ENCODE peak calls at places on chromosomes 4 and X, in four cellular contexts. R is mesendoderm, M is H9, U is IMR-90. C is an unnamed sample.

GRCh38 chrX:2325076-2325784 is 175.5 kb downstream of the DHRSX start:
- DNase-seq in R (no peak), M (peak), U (peak), C (no peak)

GRCh38 chr4:65604515-65604914 is 65.8 kb downstream of the EPHA5 start:
- DNase-seq in R (no peak), M (no peak), U (no peak), C (no peak)

GRCh38 chrX:67780694-67781109 is 236.9 kb downstream of the AR start:
- DNase-seq in R (peak), M (no peak), U (peak), C (no peak)

GRCh38 chrX:97847885-97848679 is 964.4 kb downstream of the RPA4 start:
- DNase-seq in R (no peak), M (no peak), U (no peak), C (no peak)

GRCh38 chr4:155392486-155393184 is 15.9 kb upstream of the MAP9 start:
- DNase-seq in R (peak), M (no peak), U (peak), C (no peak)

GRCh38 chrX:63656871-63657580 is 128.0 kb downstream of the ARHGEF9 start:
- DNase-seq in R (peak), M (no peak), U (peak), C (no peak)

GRCh38 chr4:77147400-77147782 is 9.6 kb upstream of the CCNG2 start:
- DNase-seq in R (no peak), M (no peak), U (peak), C (no peak)

GRCh38 chrX:86887341-86887740 is 630.3 kb upstream of the KLHL4 start:
- DNase-seq in R (no peak), M (no peak), U (no peak), C (no peak)

GRCh38 chrX:112851161-112851779 is 10.6 kb upstream of the AMOT start:
- DNase-seq in R (peak), M (peak), U (no peak), C (no peak)

GRCh38 chrX:136204571-136204970 is 46.6 kb downstream of the MAP7D3 start:
- DNase-seq in R (peak), M (peak), U (peak), C (no peak)

GRCh38 chrX:124093222-124093621 is 131.7 kb downstream of the STAG2 start:
- DNase-seq in R (no peak), M (no peak), U (no peak), C (no peak)

GRCh38 chr4:152590179-152591031 is 54.5 kb upstream of the FBXW7 start:
- DNase-seq in R (peak), M (no peak), U (peak), C (no peak)

GRCh38 chrX:30309139-30309571 is at the start of gene NR0B1:
- DNase-seq in R (peak), M (peak), U (no peak), C (peak)

GRCh38 chrX:154732421-154733071 is 18.3 kb downstream of the GAB3 start:
- DNase-seq in R (peak), M (no peak), U (peak), C (no peak)

GRCh38 chrX:150219374-150220185 is 143.5 kb upstream of the MAMLD1 start:
- DNase-seq in R (peak), M (peak), U (peak), C (no peak)

GRCh38 chr4:111027526-111027925 is 404.6 kb upstream of the PITX2 start:
- DNase-seq in R (no peak), M (no peak), U (peak), C (no peak)

GRCh38 chr4:15832523-15833451 is 54.7 kb downstream of the CD38 start:
- DNase-seq in R (no peak), M (no peak), U (no peak), C (no peak)

GRCh38 chr4:74628808-74629616 is 165.3 kb downstream of the BTC start:
- DNase-seq in R (no peak), M (no peak), U (peak), C (no peak)

GRCh38 chr4:123856689-123857545 is 460.3 kb downstream of the SPRY1 start:
- DNase-seq in R (peak), M (peak), U (peak), C (peak)

GRCh38 chr4:177759714-177760113 is 317.5 kb upstream of the AGA start:
- DNase-seq in R (no peak), M (no peak), U (no peak), C (no peak)

GRCh38 chr4:13537832-13538177 is 6.5 kb downstream of the NKX3-2 start:
- DNase-seq in R (no peak), M (no peak), U (no peak), C (no peak)

GRCh38 chr4:169311643-169312365 is 41.0 kb upstream of the SH3RF1 start:
- DNase-seq in R (peak), M (peak), U (peak), C (peak)

GRCh38 chr4:118289794-118290193 is 63.0 kb downstream of the PRSS12 start:
- DNase-seq in R (no peak), M (no peak), U (peak), C (no peak)

GRCh38 chr4:173703076-173703475 is 173.0 kb upstream of the HAND2 start:
- DNase-seq in R (no peak), M (no peak), U (no peak), C (no peak)

GRCh38 chr4:173707658-173708415 is 177.8 kb upstream of the HAND2 start:
- DNase-seq in R (no peak), M (no peak), U (no peak), C (no peak)
- H4K8ac ChIP-seq in R (no peak), M (no peak), U (no peak), C (no peak)

GRCh38 chr4:128830906-128831525 is 21.5 kb downstream of the JADE1 start:
- DNase-seq in R (no peak), M (no peak), U (no peak), C (no peak)

GRCh38 chr4:128831526-128832252 is 22.2 kb downstream of the JADE1 start:
- DNase-seq in R (peak), M (peak), U (peak), C (peak)

GRCh38 chr4:128835498-128836222 is 26.2 kb downstream of the JADE1 start:
- DNase-seq in R (no peak), M (no peak), U (no peak), C (no peak)

GRCh38 chr4:128837198-128837597 is 27.7 kb downstream of the JADE1 start:
- DNase-seq in R (no peak), M (no peak), U (no peak), C (no peak)

DNA sequence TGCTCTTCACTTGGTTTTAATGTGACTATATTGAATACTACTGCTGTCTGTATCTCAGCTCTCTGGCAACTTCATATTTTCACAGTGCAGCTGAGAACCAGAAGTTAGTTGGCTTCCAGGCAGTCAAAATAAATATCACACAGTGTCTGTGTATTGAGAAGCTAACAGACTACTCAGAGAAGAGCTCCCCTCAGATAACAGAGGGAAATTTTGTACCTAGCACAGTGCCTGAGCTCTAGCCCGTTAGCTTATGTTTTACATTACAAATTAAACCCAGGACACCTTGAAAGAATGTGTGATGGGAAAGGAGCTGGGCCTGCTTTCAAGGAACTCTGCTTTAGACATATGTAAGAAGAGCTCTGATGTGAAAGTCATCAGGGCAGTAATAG is 22.7 kb downstream of the JADE1 start:
- DNase-seq in R (peak), M (no peak), U (no peak), C (no peak)
- H3K27ac ChIP-seq in R (peak), M (peak), U (no peak), C (no peak)

GRCh38 chrX:69024931-69025330 is 140.3 kb downstream of the PJA1 start:
- DNase-seq in R (peak), M (peak), U (peak), C (no peak)
- H4K8ac ChIP-seq in R (no peak), M (no peak), U (peak), C (no peak)

GRCh38 chrX:10033360-10034007 is 66.3 kb downstream of the CLDN34 start:
- DNase-seq in R (no peak), M (no peak), U (peak), C (no peak)
- H3K27ac ChIP-seq in R (no peak), M (no peak), U (no peak), C (no peak)

GRCh38 chr4:22997358-22998224 is 304.9 kb downstream of the GBA3 start:
- DNase-seq in R (no peak), M (no peak), U (no peak), C (no peak)

GRCh38 chr4:23001478-23001877 is 308.7 kb downstream of the GBA3 start:
- DNase-seq in R (no peak), M (no peak), U (no peak), C (no peak)

DNA sequence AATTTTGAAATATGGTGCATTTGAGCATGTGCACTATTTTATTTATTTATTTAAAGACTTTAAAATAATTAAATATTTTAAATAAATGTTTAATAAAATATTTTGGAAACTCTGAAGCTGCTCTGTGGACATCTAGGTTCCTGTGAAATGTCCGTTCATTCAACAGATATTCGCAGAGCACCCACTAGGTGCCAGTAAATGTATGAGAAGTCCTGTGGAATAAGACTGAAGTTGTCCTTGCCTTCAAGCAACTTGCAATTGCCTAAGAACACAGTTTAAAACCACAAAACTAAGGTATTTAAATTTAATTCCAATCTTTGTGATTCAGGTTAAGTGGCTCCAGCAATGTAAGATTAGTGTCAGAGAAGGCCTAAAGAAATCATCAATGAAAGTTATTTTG is 306.7 kb downstream of the GBA3 start:
- DNase-seq in R (peak), M (no peak), U (no peak), C (no peak)
- H4K8ac ChIP-seq in R (no peak), M (no peak), U (no peak), C (no peak)

GRCh38 chr4:42328978-42329377 is 68.3 kb upstream of the SHISA3 start:
- DNase-seq in R (no peak), M (no peak), U (no peak), C (no peak)

GRCh38 chr4:42331914-42332368 is 65.3 kb upstream of the SHISA3 start:
- DNase-seq in R (no peak), M (no peak), U (peak), C (no peak)

GRCh38 chr4:42329421-42329820 is 67.9 kb upstream of the SHISA3 start:
- DNase-seq in R (no peak), M (no peak), U (no peak), C (no peak)

GRCh38 chr4:42330291-42330690 is 67.0 kb upstream of the SHISA3 start:
- DNase-seq in R (no peak), M (no peak), U (no peak), C (no peak)

GRCh38 chr4:42331040-42331439 is 66.2 kb upstream of the SHISA3 start:
- DNase-seq in R (no peak), M (no peak), U (no peak), C (no peak)
- H3K27ac ChIP-seq in R (no peak), M (no peak), U (no peak), C (no peak)

GRCh38 chr4:8189551-8190466 is 9.3 kb upstream of the SH3TC1 start:
- DNase-seq in R (no peak), M (no peak), U (no peak), C (no peak)
- H4K8ac ChIP-seq in R (no peak), M (no peak), U (no peak), C (no peak)

GRCh38 chr4:81833596-81833995 is 361.9 kb upstream of the RASGEF1B start:
- DNase-seq in R (no peak), M (no peak), U (no peak), C (peak)
- H3K27ac ChIP-seq in R (no peak), M (no peak), U (no peak), C (no peak)

C was measured in neuronal stem cell.